ENCODE peak calls at places on chromosomes 7 and 10, in five cellular contexts. Q is fibroblast of the aortic adventitia; X is AG10803; I is A549; Y is CD4-positive, CD25-positive, alpha-beta regulatory T cell. R is an unnamed sample.

GRCh38 chr7:40815512-40815911 is 680.7 kb downstream of the SUGCT start:
- DNase-seq in I (no peak), X (peak), Y (no peak), Q (peak), R (no peak)

GRCh38 chr7:140209866-140210609 is 33.3 kb upstream of the KDM7A start:
- DNase-seq in Y (peak), X (no peak), I (no peak), Q (no peak), R (peak)

GRCh38 chr7:122383934-122384333 is 79.4 kb upstream of the FEZF1 start:
- DNase-seq in Y (no peak), X (no peak), I (no peak), Q (no peak), R (no peak)

GRCh38 chr7:142535123-142535779 is 214.0 kb upstream of the PRSS1 start:
- DNase-seq in I (peak), Q (peak), X (peak), Y (peak), R (no peak)

GRCh38 chr10:95394161-95394880 is 103.5 kb upstream of the PDLIM1 start:
- DNase-seq in I (peak), Q (no peak), Y (no peak), X (no peak), R (peak)

GRCh38 chr7:101581891-101582290 is 47.2 kb downstream of the MYL10 start:
- DNase-seq in X (no peak), Y (no peak), I (no peak), Q (no peak), R (no peak)

GRCh38 chr7:106126170-106126938 is 14.2 kb upstream of the SYPL1 start:
- DNase-seq in X (peak), Q (peak), Y (peak), I (peak), R (no peak)

GRCh38 chr10:71694567-71694968 is 25.0 kb downstream of the C10orf105 start:
- DNase-seq in Y (peak), Q (no peak), X (no peak), I (no peak), R (peak)

GRCh38 chr7:129989466-129989865 is 36.7 kb upstream of the UBE2H start:
- DNase-seq in X (no peak), Q (no peak), I (no peak), Y (peak), R (peak)

GRCh38 chr10:124727389-124727960 is 16.7 kb downstream of the FAM53B start:
- DNase-seq in Q (no peak), Y (no peak), X (no peak), I (no peak), R (no peak)

GRCh38 chr10:89633484-89633883 is 11.6 kb downstream of the PANK1 start:
- DNase-seq in X (peak), Y (no peak), I (peak), Q (peak), R (no peak)

GRCh38 chr7:111477462-111478225 is 84.6 kb downstream of the IMMP2L start:
- DNase-seq in Q (no peak), Y (no peak), I (no peak), X (no peak), R (no peak)

GRCh38 chr10:11874568-11875182 is 51.5 kb downstream of the PROSER2 start:
- DNase-seq in Y (no peak), X (no peak), I (peak), Q (peak), R (no peak)

GRCh38 chr10:130234171-130234965 is 98.2 kb downstream of the GLRX3 start:
- DNase-seq in Y (no peak), Q (no peak), I (no peak), X (no peak), R (no peak)

DNA sequence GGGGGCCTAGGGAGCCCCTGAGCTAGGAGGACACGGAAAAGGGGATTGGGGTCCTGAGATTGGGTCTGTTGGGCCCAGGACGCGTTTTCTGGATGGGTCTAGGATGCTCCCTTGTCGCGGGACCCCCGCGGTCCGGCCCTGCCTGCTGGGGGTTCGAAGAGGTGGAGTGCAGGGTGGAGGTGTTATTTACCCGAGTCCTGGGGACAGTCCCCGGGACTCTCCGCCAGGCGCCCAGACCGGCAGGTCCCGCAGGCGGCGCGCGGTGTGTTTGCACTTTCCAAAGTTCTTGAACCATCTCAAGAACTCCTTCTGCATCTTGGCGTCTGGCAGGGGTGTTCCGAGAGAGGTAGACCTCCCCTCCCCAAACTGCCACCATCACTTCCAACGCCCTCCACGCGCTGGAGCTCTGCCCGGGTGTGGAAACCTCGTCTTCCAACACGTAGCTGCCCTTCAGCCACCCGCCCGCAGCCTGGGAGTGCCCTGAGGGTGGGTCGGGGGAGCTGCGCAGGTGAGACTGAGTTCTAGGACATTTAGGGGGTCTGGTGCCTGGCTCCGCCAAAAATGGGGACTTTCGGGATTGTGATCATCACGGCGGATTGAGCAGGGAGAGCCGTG is 569 bp downstream of the CAV1 start:
- DNase-seq in I (peak), X (no peak), Y (no peak), Q (peak), R (no peak)
- H3K4me3 ChIP-seq in I (peak), X (peak), Y (peak), Q (peak), R (peak)

GRCh38 chr10:69575164-69575722 is 2.0 kb upstream of the NEUROG3 start:
- DNase-seq in I (no peak), X (no peak), Y (no peak), Q (no peak), R (no peak)
- H3K4me3 ChIP-seq in I (peak), X (no peak), Y (no peak), Q (no peak), R (no peak)

GRCh38 chr10:43264987-43265798 is 1.7 kb downstream of the RASGEF1A start:
- DNase-seq in X (no peak), I (no peak), Q (no peak), Y (no peak), R (no peak)

GRCh38 chr10:43263551-43264323 is 3.1 kb downstream of the RASGEF1A start:
- DNase-seq in X (no peak), Y (no peak), Q (no peak), I (peak), R (no peak)

GRCh38 chr10:43267811-43268210 is 946 bp upstream of the RASGEF1A start:
- DNase-seq in Y (no peak), Q (no peak), X (no peak), I (no peak), R (no peak)

GRCh38 chr10:43264324-43264986 is 2.4 kb downstream of the RASGEF1A start:
- DNase-seq in I (no peak), Y (no peak), X (no peak), Q (no peak), R (no peak)

DNA sequence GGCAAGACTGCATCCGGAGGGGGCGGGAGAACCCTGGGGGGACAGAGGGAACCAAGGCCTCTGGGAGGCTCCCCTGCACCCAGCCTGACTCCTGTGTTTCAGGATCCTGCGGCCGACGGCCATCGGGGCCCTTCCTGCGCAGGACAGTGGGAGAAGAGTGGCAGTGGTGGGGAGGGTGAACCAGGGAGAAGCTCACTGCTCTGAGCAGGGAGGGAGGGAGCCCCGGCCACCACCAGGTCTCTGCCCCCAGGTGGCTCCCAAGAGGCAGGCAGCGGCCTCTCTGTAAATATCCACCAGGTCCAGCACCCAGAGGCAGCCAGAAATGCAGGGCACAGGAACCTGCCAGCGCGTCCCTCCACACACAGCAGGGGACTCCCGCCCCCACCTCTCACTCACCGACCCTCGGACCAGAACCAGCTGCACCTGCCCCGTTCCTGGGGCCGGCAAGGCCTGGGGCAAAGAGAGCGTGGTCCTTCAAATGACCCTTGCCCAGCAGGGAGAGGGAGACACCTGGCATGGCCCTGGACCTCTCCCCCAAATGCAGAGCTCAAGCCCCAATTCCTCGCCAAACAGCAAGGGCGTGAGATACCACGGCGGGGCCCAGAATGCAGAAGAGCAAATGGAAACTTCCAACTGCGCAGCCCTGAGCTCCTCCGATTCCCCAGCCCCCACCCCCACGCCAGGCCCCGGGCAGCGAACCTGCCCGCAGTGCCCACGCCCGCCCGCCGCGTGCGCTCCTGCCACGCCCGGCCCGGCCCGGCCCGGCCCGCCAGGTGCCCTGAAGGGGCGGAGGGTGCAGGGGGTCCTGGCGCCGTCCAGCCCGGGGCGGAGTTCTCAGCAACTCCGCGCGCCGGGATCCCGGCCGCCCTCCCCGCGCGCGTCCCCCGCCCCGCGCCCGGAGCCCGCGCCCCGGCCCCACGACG is 805 bp downstream of the RASGEF1A start:
- DNase-seq in X (no peak), Y (peak), I (peak), Q (no peak), R (no peak)
- H3K4me3 ChIP-seq in X (no peak), Y (no peak), I (peak), Q (no peak), R (no peak)

GRCh38 chr10:133162178-133162909 is 2.3 kb downstream of the KNDC1 start:
- DNase-seq in Q (no peak), X (no peak), I (no peak), Y (no peak), R (no peak)

GRCh38 chr10:133159611-133159949 is 439 bp upstream of the KNDC1 start:
- DNase-seq in I (no peak), Y (no peak), Q (no peak), X (no peak), R (no peak)

GRCh38 chr10:133161486-133162051 is 1.6 kb downstream of the KNDC1 start:
- DNase-seq in X (no peak), Q (no peak), Y (no peak), I (no peak), R (no peak)

GRCh38 chr10:133159950-133160812 is at the start of gene KNDC1:
- DNase-seq in I (no peak), Y (no peak), Q (peak), X (peak), R (no peak)

DNA sequence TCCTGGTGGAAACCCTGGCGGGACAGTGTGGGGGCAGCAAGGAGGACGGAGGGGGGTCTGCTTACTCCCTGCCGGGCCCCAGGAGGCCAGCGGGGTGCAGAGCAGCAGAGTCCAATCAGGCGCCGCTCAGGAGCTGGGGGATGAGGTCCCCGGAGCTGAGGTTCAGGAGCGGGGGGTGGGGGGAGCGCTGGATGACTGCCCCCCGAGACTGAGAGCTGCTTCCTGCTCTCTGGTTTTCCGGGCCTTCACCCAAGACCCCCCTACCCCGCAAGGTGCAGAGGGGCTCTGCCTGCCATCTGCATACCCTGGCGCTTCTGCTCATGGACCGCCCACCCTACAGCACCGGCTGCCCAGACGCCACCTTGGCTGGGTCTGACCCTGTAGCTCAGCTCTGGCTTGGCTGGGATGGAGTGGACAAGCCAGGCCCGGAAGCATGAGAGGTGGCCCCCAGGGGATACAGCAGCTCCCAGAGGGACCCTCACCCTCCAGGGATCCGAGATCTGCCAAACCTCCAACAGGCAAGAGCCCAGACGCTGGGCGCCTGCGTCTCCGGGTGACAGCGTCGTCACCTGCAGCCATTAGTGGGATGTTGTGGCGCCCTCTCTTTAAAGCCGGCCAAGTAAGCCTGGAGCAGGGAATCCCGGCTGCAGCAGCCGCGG is 923 bp downstream of the KNDC1 start:
- DNase-seq in Q (no peak), Y (no peak), I (no peak), X (no peak), R (no peak)
- H3K4me3 ChIP-seq in Q (peak), Y (no peak), I (peak), X (peak), R (no peak)

DNA sequence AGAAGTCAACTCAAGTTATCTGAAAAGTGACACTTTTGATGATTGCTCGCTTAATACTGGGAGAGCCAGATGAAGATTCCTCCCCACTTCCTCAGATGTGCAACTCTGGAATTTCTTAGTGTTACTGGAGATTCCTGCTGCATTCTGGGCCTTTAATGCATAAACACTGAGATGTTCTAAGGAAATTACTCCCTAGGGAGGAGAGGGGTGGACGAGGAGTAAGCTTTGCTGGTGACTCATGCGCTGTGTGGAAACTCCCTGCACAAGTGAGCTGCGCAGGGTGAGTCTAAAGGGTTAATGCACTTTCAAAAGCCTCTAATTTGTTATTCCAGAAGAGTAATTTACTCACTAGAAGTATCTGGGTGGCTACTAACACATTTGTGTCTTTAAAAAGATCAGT is 46.3 kb downstream of the EGFR start:
- DNase-seq in Y (no peak), X (peak), I (peak), Q (peak), R (no peak)
- H3K4me3 ChIP-seq in Y (no peak), X (no peak), I (no peak), Q (no peak), R (no peak)

DNA sequence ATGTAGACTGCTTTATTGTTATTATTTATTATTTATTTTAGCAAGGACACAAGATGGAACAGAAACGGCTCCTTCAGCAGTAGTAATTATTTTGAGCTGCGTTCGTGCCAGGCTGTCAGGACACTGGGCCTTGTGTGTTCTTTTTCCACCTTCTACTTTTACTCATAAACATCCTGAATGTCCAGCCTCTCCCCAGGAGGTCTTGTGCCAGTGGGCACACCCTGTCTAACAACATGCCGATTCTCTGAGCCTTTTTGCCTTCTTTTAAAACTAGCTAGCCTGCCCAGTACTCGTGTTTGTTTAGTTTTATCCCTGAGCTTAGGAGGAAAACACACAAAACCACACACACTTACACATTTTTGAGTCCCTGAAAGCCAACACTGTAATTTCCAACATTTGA is 1.2 kb downstream of the SCIN start:
- DNase-seq in Q (no peak), X (no peak), Y (no peak), I (no peak), R (no peak)
- H3K4me3 ChIP-seq in Q (no peak), X (no peak), Y (no peak), I (no peak), R (no peak)

GRCh38 chr10:123149162-123149567 is 1.2 kb downstream of the HMX2 start:
- DNase-seq in I (no peak), Q (no peak), Y (no peak), X (no peak), R (no peak)
- H3K4me3 ChIP-seq in I (no peak), Q (no peak), Y (no peak), X (no peak), R (peak)

DNA sequence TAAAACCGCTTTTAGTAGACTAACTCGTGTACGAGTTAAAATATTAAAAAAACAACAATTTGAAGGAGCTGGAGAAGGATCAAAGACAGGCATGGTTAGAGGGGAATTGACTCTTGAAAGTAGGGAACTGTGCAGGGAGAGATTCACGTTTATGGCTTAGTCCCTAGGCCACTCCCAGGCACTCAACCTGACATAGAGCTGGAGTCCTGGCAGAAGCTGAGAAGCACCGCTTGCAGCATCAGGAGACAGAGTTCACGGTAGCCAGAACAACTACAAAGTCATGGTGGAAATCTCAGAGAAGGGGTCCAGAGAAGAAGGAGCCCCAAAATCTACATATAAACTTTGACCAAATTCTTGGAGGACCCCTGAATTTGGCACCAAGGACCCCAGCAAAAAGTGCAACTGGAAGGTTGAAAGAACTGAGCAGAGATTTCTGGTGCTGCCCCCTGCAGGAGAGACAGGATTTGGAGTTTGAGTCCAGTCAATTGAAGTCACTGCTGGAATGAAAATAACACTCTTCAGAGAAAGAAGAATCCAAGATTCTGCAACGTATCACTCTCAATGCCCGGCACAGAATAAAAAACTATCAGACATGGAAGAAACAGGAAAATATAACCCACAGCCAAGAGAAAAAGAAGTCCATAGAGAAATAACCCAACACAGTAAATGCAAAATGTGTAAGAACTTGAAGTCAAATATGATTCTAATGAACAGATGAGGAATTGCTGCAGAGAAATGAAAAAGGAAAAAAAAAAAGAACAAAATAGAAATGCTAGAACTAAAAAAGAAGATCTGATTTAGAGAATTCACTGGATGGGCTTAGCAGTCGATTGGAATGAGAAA is 493.3 kb upstream of the PODXL start:
- DNase-seq in I (peak), X (peak), Q (peak), Y (no peak), R (no peak)
- H3K4me3 ChIP-seq in I (no peak), X (no peak), Q (no peak), Y (no peak), R (no peak)

DNA sequence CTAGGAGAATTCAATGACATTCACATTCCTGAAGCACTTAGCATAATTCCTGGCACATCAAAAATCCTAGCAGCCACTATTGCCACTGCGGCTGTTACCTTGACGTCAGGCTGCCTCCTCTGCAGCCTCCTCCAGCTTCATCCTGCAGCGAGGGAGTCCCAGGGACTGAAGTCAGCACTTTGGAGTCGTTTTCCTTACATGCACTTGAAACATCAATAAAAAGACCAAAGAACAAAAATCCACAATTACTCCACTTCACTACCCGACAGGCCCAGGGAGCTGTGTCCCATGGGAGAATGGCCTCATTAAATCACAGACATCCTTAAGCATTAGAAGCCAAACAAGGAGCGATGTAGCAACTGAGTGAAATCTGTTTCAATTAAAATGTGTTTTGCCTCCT is 48.6 kb upstream of the NANOS1 start:
- DNase-seq in I (no peak), X (peak), Y (no peak), Q (no peak), R (no peak)
- H3K4me3 ChIP-seq in I (no peak), X (no peak), Y (no peak), Q (no peak), R (no peak)

R was measured in GM12864.